ENCODE peak calls at places on chromosomes 4 and X, in six cellular contexts. P is A172, Z is cardiac septum, Q is Right ventricle myocardium superior, H is GM04503, L is WERI-Rb-1. I is an unnamed sample.

GRCh38 chr4:27088491-27088890 is 227.8 kb downstream of the STIM2 start:
- DNase-seq in P (no peak), Z (no peak), Q (no peak), H (no peak), L (peak), I (no peak)

GRCh38 chrX:11837437-11837836 is 79.4 kb downstream of the MSL3 start:
- DNase-seq in P (no peak), Z (no peak), Q (no peak), H (no peak), L (no peak), I (no peak)

GRCh38 chr4:128974203-128974602 is 119.1 kb downstream of the SCLT1 start:
- DNase-seq in P (no peak), Z (no peak), Q (no peak), H (no peak), L (no peak), I (no peak)

GRCh38 chr4:7322166-7322991 is 112.4 kb downstream of the PSAPL1 start:
- DNase-seq in P (no peak), Z (no peak), Q (peak), H (no peak), L (peak), I (no peak)

GRCh38 chr4:188869581-188869980 is 730.3 kb downstream of the TRIML1 start:
- DNase-seq in P (no peak), Z (no peak), Q (no peak), H (no peak), L (no peak), I (no peak)

GRCh38 chr4:79241846-79242245 is 84.0 kb downstream of the NAA11 start:
- DNase-seq in P (peak), Z (no peak), Q (no peak), H (peak), L (no peak), I (no peak)

GRCh38 chrX:153551135-153551534 is 33.7 kb downstream of the ATP2B3 start:
- DNase-seq in P (peak), Z (no peak), Q (no peak), H (peak), L (no peak), I (no peak)

GRCh38 chrX:149962010-149962409 is 23.7 kb upstream of the EOLA2 start:
- DNase-seq in P (no peak), Z (no peak), Q (no peak), H (no peak), L (no peak), I (no peak)

GRCh38 chr4:42865572-42866189 is 26.8 kb upstream of the GRXCR1 start:
- DNase-seq in P (peak), Z (no peak), Q (no peak), H (peak), L (peak), I (no peak)

GRCh38 chr4:1950369-1950768 is 58.4 kb downstream of the NELFA start:
- DNase-seq in P (no peak), Z (no peak), Q (no peak), H (no peak), L (no peak), I (no peak)

GRCh38 chrX:112043997-112044396 is 38.6 kb downstream of the TRPC5 start:
- DNase-seq in P (no peak), Z (no peak), Q (no peak), H (no peak), L (no peak), I (no peak)

GRCh38 chr4:75497133-75497532 is 17.1 kb downstream of the RCHY1 start:
- DNase-seq in P (no peak), Z (no peak), Q (no peak), H (no peak), L (no peak), I (no peak)

GRCh38 chrX:133921764-133922389 is 63.5 kb downstream of the GPC3 start:
- DNase-seq in P (peak), Z (no peak), Q (peak), H (no peak), L (peak), I (no peak)

GRCh38 chrX:70901465-70901864 is 7.0 kb downstream of the TEX11 start:
- DNase-seq in P (no peak), Z (no peak), Q (no peak), H (no peak), L (no peak), I (no peak)

GRCh38 chr4:48490012-48490679 is at the start of gene ZAR1:
- DNase-seq in P (no peak), Z (no peak), Q (no peak), H (no peak), L (no peak), I (no peak)

GRCh38 chr4:52059372-52059771 is 8.3 kb downstream of the SPATA18 start:
- DNase-seq in P (peak), Z (no peak), Q (no peak), H (peak), L (no peak), I (no peak)

GRCh38 chr4:110160616-110161015 is 37.8 kb downstream of the ELOVL6 start:
- DNase-seq in P (no peak), Z (no peak), Q (no peak), H (no peak), L (no peak), I (no peak)

GRCh38 chr4:629916-630641 is 4.7 kb downstream of the PDE6B start:
- DNase-seq in P (no peak), Z (peak), Q (peak), H (no peak), L (no peak), I (no peak)

GRCh38 chr4:90798948-90799347 is 671.8 kb downstream of the CCSER1 start:
- DNase-seq in P (no peak), Z (no peak), Q (no peak), H (no peak), L (no peak), I (no peak)

GRCh38 chr4:188400456-188400855 is 261.2 kb downstream of the TRIML1 start:
- DNase-seq in P (no peak), Z (no peak), Q (no peak), H (no peak), L (no peak), I (no peak)

GRCh38 chr4:10185518-10186227 is 69.1 kb upstream of the WDR1 start:
- DNase-seq in P (peak), Z (no peak), Q (no peak), H (no peak), L (no peak), I (no peak)

GRCh38 chr4:85512446-85513205 is 37.7 kb downstream of the ARHGAP24 start:
- DNase-seq in P (no peak), Z (no peak), Q (no peak), H (no peak), L (no peak), I (no peak)

GRCh38 chr4:176422511-176422910 is 102.7 kb downstream of the SPCS3 start:
- DNase-seq in P (no peak), Z (no peak), Q (no peak), H (no peak), L (no peak), I (no peak)

GRCh38 chr4:147482281-147482680 is 1.4 kb downstream of the EDNRA start:
- DNase-seq in P (no peak), Z (no peak), Q (no peak), H (no peak), L (no peak), I (no peak)

GRCh38 chr4:35151816-35152572 is 1092.3 kb downstream of the ARAP2 start:
- DNase-seq in P (peak), Z (no peak), Q (no peak), H (no peak), L (peak), I (no peak)

GRCh38 chrX:100768679-100769338 is 36.9 kb upstream of the SYTL4 start:
- DNase-seq in P (peak), Z (peak), Q (peak), H (peak), L (peak), I (peak)

GRCh38 chr4:81516241-81516640 is 44.5 kb upstream of the RASGEF1B start:
- DNase-seq in P (no peak), Z (no peak), Q (no peak), H (no peak), L (no peak), I (no peak)

GRCh38 chr4:56077676-56078075 is 128.9 kb downstream of the CEP135 start:
- DNase-seq in P (no peak), Z (no peak), Q (no peak), H (no peak), L (no peak), I (no peak)

I was measured in coronary artery.